ENCODE peak calls at places on chromosomes 4 and X, in four cellular contexts. U is OCI-LY7, L is pancreas, O is tibial nerve. I is an unnamed sample.

GRCh38 chr4:22485751-22486150 is 30.1 kb downstream of the ADGRA3 start:
- DNase-seq in U (no peak), L (no peak), O (no peak), I (no peak)

GRCh38 chr4:81255524-81255923 is 40.5 kb upstream of the PRKG2 start:
- DNase-seq in L (no peak), O (no peak), U (no peak), I (no peak)

GRCh38 chr4:182770969-182771330 is 146.2 kb downstream of the DCTD start:
- DNase-seq in O (no peak), U (no peak), L (no peak), I (no peak)

GRCh38 chr4:1559896-1560650 is 124.0 kb downstream of the FAM53A start:
- DNase-seq in L (no peak), U (no peak), O (no peak), I (no peak)

GRCh38 chr4:75718529-75718928 is 5.8 kb upstream of the USO1 start:
- DNase-seq in L (no peak), U (no peak), O (no peak), I (no peak)

GRCh38 chr4:122227202-122227601 is 75.1 kb downstream of the BLTP1 start:
- DNase-seq in L (no peak), U (no peak), O (no peak), I (no peak)

GRCh38 chr4:13312264-13312663 is 171.9 kb downstream of the RAB28 start:
- DNase-seq in L (no peak), U (no peak), O (no peak), I (no peak)

GRCh38 chr4:73450398-73451004 is 14.5 kb downstream of the AFP start:
- DNase-seq in O (no peak), L (peak), U (no peak), I (no peak)

GRCh38 chr4:41882622-41883347 is 52.4 kb upstream of the TMEM33 start:
- DNase-seq in L (peak), O (no peak), U (peak), I (no peak)

GRCh38 chrX:124344246-124344645 is 2.1 kb upstream of the SH2D1A start:
- DNase-seq in U (peak), L (no peak), O (no peak), I (no peak)

GRCh38 chrX:1659664-1660461 is 45.0 kb downstream of the ASMT start:
- DNase-seq in L (no peak), O (no peak), U (no peak), I (no peak)

GRCh38 chr4:1245481-1246051 is 3.4 kb downstream of the CTBP1 start:
- DNase-seq in U (no peak), O (peak), L (peak), I (no peak)

GRCh38 chrX:50691820-50692219 is 122.2 kb downstream of the SHROOM4 start:
- DNase-seq in O (no peak), U (peak), L (peak), I (no peak)

GRCh38 chrX:9816094-9816700 is 30.0 kb downstream of the SHROOM2 start:
- DNase-seq in O (no peak), L (no peak), U (no peak), I (no peak)

GRCh38 chrX:118632862-118633261 is 94.5 kb upstream of the IL13RA1 start:
- DNase-seq in U (no peak), O (no peak), L (no peak), I (no peak)

GRCh38 chrX:118631586-118631985 is 95.8 kb upstream of the IL13RA1 start:
- DNase-seq in U (no peak), L (no peak), O (no peak), I (no peak)

GRCh38 chrX:118626346-118626745 is 101.1 kb upstream of the IL13RA1 start:
- DNase-seq in U (no peak), L (no peak), O (no peak), I (no peak)

GRCh38 chrX:118630843-118631242 is 96.6 kb upstream of the IL13RA1 start:
- DNase-seq in O (no peak), L (no peak), U (no peak), I (no peak)

DNA sequence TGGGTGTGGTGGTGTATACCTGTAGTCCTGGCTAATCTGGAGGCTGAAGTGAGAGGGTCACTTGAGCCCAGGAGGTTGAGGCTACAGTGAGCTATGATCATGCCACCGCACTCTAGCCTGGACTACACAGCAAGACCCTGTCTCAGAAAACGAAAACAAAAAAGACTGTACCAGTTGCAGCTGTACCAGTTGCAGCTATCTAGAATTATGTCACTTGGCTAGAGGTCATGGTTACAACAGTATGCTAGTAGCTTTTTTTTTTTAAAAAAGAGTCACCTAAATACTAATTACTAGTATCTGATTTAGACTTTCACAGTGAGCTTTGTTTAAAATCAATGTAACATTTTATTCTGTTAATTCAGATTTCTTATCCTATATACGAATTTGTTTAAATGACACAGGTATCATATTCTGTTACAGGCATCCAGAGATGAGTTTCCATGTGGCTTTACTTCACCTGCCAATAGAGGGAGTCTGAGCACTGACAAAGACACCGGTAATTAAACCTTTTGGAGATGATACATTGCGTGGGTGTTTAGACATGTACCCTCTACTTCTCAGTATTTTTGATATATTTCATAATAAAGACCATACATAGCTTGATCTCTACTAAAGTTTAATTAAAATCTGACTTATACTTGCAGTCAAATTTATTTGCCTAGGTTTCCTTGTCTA is 100.2 kb upstream of the IL13RA1 start:
- DNase-seq in L (no peak), O (no peak), U (peak), I (no peak)
- TF ChIP-seq CTCF in L (peak), O (no peak), U (peak), I (peak)

GRCh38 chr4:61274286-61274685 is 74.2 kb downstream of the ADGRL3 start:
- DNase-seq in L (no peak), O (no peak), U (no peak), I (no peak)
- H3K4me3 ChIP-seq in L (no peak), O (no peak), U (no peak), I (no peak)

GRCh38 chrX:49041683-49042529 is 1.3 kb downstream of the TFE3 start:
- DNase-seq in L (no peak), U (peak), O (no peak), I (no peak)

GRCh38 chrX:49042581-49043219 is 457 bp downstream of the TFE3 start:
- DNase-seq in L (no peak), U (no peak), O (no peak), I (no peak)

GRCh38 chrX:49037883-49038475 is 5.2 kb downstream of the TFE3 start:
- DNase-seq in L (no peak), O (no peak), U (no peak), I (no peak)

GRCh38 chrX:49040376-49040955 is 2.7 kb downstream of the TFE3 start:
- DNase-seq in O (no peak), U (no peak), L (no peak), I (no peak)

GRCh38 chrX:49039598-49040375 is 3.4 kb downstream of the TFE3 start:
- DNase-seq in U (peak), O (peak), L (peak), I (peak)
- TF ChIP-seq CTCF in U (no peak), O (no peak), L (no peak), I (no peak)

GRCh38 chrX:119687661-119688413 is 5.1 kb downstream of the SEPTIN6 start:
- DNase-seq in L (no peak), O (no peak), U (peak), I (no peak)

GRCh38 chrX:119686087-119686639 is 6.8 kb downstream of the SEPTIN6 start:
- DNase-seq in O (no peak), L (no peak), U (peak), I (no peak)

GRCh38 chrX:119690921-119691716 is 1.8 kb downstream of the SEPTIN6 start:
- DNase-seq in O (no peak), L (no peak), U (no peak), I (peak)

GRCh38 chrX:119692241-119693031 is 532 bp downstream of the SEPTIN6 start:
- DNase-seq in U (peak), O (no peak), L (no peak), I (peak)

DNA sequence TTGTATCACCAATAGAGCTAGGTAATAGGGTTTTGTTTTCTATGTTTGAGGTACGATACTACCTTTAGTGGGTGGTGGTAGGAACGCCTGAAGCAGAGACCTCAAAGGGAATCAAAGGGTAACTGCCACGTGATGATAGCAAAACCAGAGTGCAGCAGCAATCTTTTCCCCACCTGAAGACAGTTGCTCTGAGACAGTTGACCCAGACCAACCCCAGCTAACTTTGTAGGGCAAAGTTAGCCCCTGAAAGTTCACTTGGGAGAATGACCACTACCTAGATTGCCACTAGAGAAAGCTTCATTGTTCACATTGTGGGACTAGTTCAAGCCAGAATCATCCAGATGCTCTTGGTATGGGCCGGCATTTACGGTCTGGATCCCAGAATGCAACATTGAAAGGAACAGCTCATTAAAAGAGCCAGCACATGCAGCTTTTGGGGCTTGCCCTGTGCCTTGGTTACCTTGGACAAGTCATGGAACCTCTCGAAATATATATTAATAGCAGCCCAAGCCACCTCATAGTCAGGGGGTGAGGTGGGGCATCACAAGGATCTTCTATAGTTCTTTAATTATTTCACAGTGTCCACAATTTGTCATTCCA is 4.0 kb downstream of the SEPTIN6 start:
- DNase-seq in O (no peak), U (no peak), L (no peak), I (no peak)
- H3K4me3 ChIP-seq in O (no peak), U (peak), L (no peak), I (no peak)

DNA sequence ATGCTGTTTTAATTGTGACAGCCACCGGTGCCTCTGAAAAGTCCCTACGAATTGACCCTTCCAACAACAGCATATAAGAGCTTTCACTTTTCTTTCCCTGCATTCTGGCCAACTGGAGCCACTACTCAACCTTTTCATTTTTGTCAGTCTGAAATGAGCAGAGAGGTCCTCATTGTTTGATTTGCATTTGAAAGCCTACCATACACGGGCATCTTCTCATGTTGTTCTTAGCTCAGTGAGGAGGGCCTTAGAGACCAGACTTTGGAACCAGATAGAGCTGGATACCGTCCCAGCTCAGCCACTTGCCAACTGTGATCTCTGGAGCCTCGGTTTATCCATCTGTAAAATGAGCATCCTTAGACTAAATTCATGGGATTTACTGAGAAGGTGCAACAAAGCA is 16.9 kb upstream of the TMSB4X start:
- DNase-seq in L (no peak), O (no peak), U (no peak), I (no peak)
- TF ChIP-seq CTCF in L (no peak), O (no peak), U (no peak), I (no peak)

GRCh38 chr4:4480205-4480604 is 61.6 kb downstream of the STX18 start:
- DNase-seq in U (no peak), L (no peak), O (no peak), I (no peak)

GRCh38 chr4:4480685-4481393 is 61.0 kb downstream of the STX18 start:
- DNase-seq in U (peak), L (no peak), O (no peak), I (no peak)

GRCh38 chr4:4477796-4478195 is 64.1 kb downstream of the STX18 start:
- DNase-seq in O (no peak), U (no peak), L (peak), I (no peak)

GRCh38 chr4:4479366-4479765 is 62.5 kb downstream of the STX18 start:
- DNase-seq in U (no peak), L (no peak), O (no peak), I (no peak)

GRCh38 chr4:4481394-4482000 is 60.4 kb downstream of the STX18 start:
- DNase-seq in L (no peak), O (no peak), U (no peak), I (no peak)
- H3K4me3 ChIP-seq in L (no peak), O (no peak), U (no peak), I (no peak)